ENCODE peak calls at places on chromosomes 11 and 22, in four cellular contexts. U is IMR-90, G is mesendoderm, M is H1. R is an unnamed sample.
A peak's percentile ranks its signal among the peaks of the same experiment; 100 is the strongest.

GRCh38 chr11:88338223-88338661 is 706 bp upstream of the CTSC start:
- DNase-seq in G (peak; percentile 25), M (no peak), U (peak; percentile 84), R (no peak)

GRCh38 chr11:8341966-8342365 is 78.3 kb upstream of the LMO1 start:
- DNase-seq in M (no peak), G (peak; percentile 56), U (no peak), R (no peak)

GRCh38 chr11:27353593-27354358 is 9.2 kb downstream of the CCDC34 start:
- DNase-seq in G (no peak), M (no peak), U (peak; percentile 80), R (no peak)

GRCh38 chr11:72676874-72677341 is 2.7 kb upstream of the PDE2A start:
- DNase-seq in M (peak; percentile 94), G (peak; percentile 87), U (peak; percentile 26), R (peak; percentile 94)

GRCh38 chr11:121669422-121669821 is 216.7 kb upstream of the SORL1-AS1 start:
- DNase-seq in G (no peak), U (no peak), M (no peak), R (no peak)

GRCh38 chr11:15770798-15771414 is 585.4 kb downstream of the SOX6 start:
- DNase-seq in G (peak; percentile 77), U (peak; percentile 52), M (peak; percentile 84), R (peak; percentile 68)

GRCh38 chr11:44315947-44316387 is 6.0 kb upstream of the ALX4 start:
- DNase-seq in M (no peak), G (no peak), U (peak; percentile 22), R (no peak)

GRCh38 chr11:84855846-84856245 is 771.3 kb downstream of the DLG2 start:
- DNase-seq in U (peak; percentile 47), M (no peak), G (peak; percentile 67), R (no peak)

GRCh38 chr11:130159657-130160459 is at the start of gene ST14:
- DNase-seq in M (peak; percentile 72), U (no peak), G (peak; percentile 32), R (peak; percentile 61)

GRCh38 chr11:66020618-66021357 is 5.5 kb downstream of the CATSPER1 start:
- DNase-seq in U (peak; percentile 79), M (no peak), G (no peak), R (no peak)

GRCh38 chr11:97751952-97752351 is 1268.8 kb upstream of the CNTN5 start:
- DNase-seq in U (no peak), G (no peak), M (no peak), R (no peak)

GRCh38 chr11:102640946-102641345 is 15.8 kb upstream of the MMP20 start:
- DNase-seq in G (no peak), U (no peak), M (no peak), R (no peak)

GRCh38 chr22:40156001-40156516 is 21.7 kb upstream of the TNRC6B start:
- DNase-seq in G (peak; percentile 80), M (peak; percentile 51), U (peak; percentile 85), R (peak; percentile 69)

GRCh38 chr11:16776716-16777115 is 38.3 kb downstream of the C11orf58 start:
- DNase-seq in U (peak; percentile 25), M (no peak), G (no peak), R (no peak)

GRCh38 chr11:66188580-66188979 is 79.9 kb upstream of the RAB1B start:
- DNase-seq in M (no peak), U (peak; percentile 85), G (no peak), R (no peak)

GRCh38 chr11:11960687-11961086 is 47.7 kb downstream of the DKK3 start:
- DNase-seq in M (no peak), G (peak; percentile 34), U (no peak), R (no peak)

GRCh38 chr11:30008946-30009525 is 7.8 kb downstream of the KCNA4 start:
- DNase-seq in G (no peak), U (no peak), M (no peak), R (no peak)

GRCh38 chr11:94125408-94126120 is 3.1 kb upstream of the PANX1 start:
- DNase-seq in U (no peak), M (no peak), G (no peak), R (no peak)

GRCh38 chr11:36015806-36016205 is 71.9 kb downstream of the LDLRAD3 start:
- DNase-seq in M (no peak), U (no peak), G (peak; percentile 29), R (no peak)

GRCh38 chr11:72856551-72857342 is 42.5 kb downstream of the ATG16L2 start:
- DNase-seq in G (no peak), U (no peak), M (no peak), R (no peak)

GRCh38 chr11:76773921-76774361 is 9.2 kb upstream of the TSKU start:
- DNase-seq in U (no peak), M (no peak), G (peak; percentile 67), R (no peak)

GRCh38 chr11:66915866-66916265 is 42.3 kb downstream of the PC start:
- DNase-seq in G (no peak), U (no peak), M (no peak), R (no peak)

GRCh38 chr11:15865212-15865987 is 490.9 kb downstream of the SOX6 start:
- DNase-seq in U (no peak), G (no peak), M (no peak), R (no peak)

GRCh38 chr22:44783581-44783980 is 31.2 kb downstream of the ARHGAP8 start:
- DNase-seq in G (no peak), U (no peak), M (no peak), R (no peak)

GRCh38 chr11:61480936-61481335 is 27.6 kb upstream of the LRRC10B start:
- DNase-seq in G (peak; percentile 97), U (no peak), M (peak; percentile 86), R (peak; percentile 95)

DNA sequence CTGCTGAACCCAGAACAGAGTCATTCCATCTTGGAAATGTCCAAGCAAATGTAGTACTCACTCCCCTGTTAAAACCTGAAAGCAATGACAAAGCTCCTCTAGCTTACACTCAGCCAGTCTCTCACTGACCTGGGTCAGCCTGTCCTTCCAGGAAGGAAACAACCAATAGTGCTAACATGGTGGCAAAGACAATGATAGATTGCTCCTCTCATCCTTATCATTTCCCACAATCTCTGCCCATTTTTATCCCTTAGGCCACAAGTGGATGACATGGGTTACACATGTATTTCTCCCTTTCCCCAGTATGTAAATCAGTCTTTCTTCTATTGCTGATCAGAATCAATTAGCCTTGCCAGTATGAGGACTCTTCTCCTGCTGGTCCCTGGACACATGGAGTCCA is 154.6 kb upstream of the SESN3 start:
- DNase-seq in M (no peak), G (no peak), U (no peak), R (no peak)
- H3K56ac ChIP-seq in M (no peak overlapping the region), G (no peak overlapping the region), U (no peak overlapping the region), R (no peak overlapping the region)

GRCh38 chr22:33025675-33026074 is 32.5 kb downstream of the SYN3 start:
- DNase-seq in U (no peak), M (no peak), G (no peak), R (no peak)
- H3K56ac ChIP-seq in U (no peak overlapping the region), M (no peak overlapping the region), G (no peak overlapping the region), R (no peak overlapping the region)

GRCh38 chr11:92697461-92698314 is 271.8 kb upstream of the MTNR1B start:
- DNase-seq in G (no peak), M (no peak), U (peak; percentile 2), R (no peak)

GRCh38 chr11:92698742-92699141 is 270.7 kb upstream of the MTNR1B start:
- DNase-seq in M (no peak), G (no peak), U (no peak), R (no peak)

GRCh38 chr11:92702037-92702436 is 267.4 kb upstream of the MTNR1B start:
- DNase-seq in M (no peak), U (peak; percentile 3), G (no peak), R (no peak)

GRCh38 chr11:92693146-92693545 is 276.3 kb upstream of the MTNR1B start:
- DNase-seq in U (peak; percentile 3), M (no peak), G (no peak), R (no peak)

DNA sequence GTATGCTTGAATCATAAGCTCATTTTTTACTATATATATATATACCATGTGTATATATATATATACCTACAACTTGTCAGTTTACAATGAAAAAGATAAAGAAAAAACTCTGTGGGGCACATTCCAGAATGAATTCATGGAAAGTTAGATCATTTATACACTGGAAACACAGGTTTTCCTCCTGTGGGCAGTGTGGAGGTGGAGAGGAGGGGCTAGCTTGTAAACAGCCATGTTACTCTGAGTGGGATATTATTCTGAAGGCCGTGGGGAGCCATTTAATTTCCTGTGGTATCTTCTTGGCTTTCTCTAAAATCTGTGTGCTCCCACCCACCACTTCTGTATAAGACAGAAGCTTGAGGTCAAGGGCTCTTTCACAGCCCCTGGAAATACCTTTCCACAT is 273.4 kb upstream of the MTNR1B start:
- DNase-seq in U (no peak), G (no peak), M (no peak), R (no peak)
- H3K56ac ChIP-seq in U (no peak overlapping the region), G (no peak overlapping the region), M (no peak overlapping the region), R (no peak overlapping the region)

GRCh38 chr11:74318241-74318932 is 6.9 kb upstream of the P4HA3 start:
- DNase-seq in U (peak; percentile 65), M (no peak), G (no peak), R (no peak)
- H3K56ac ChIP-seq in U (peak overlapping the region; percentile 68), M (no peak overlapping the region), G (no peak overlapping the region), R (no peak overlapping the region)

GRCh38 chr11:118892964-118893363 is 9.3 kb downstream of the CXCR5 start:
- DNase-seq in U (no peak), G (no peak), M (no peak), R (no peak)
- H3K56ac ChIP-seq in U (no peak overlapping the region), G (no peak overlapping the region), M (no peak overlapping the region), R (no peak overlapping the region)

R was measured in H9.